ENCODE peak calls at places on chromosomes 11 and 22, in ten cellular contexts. Y is stimulated activated naive CD8-positive, alpha-beta T cell treated with anti-CD3 and anti-CD28 coated beads, Interleukin-15, Interleukin-2, amounts not matched to agents 100 U/mL and 50 U/mL, for 24 hours; Q is activated T-cell treated with anti-CD3 and anti-CD28 coated beads for 4 hours; Z is activated CD8-positive, alpha-beta memory T cell treated with anti-CD3 and anti-CD28 coated beads for 4 hours; J is NCI-H1436; L is mucosa of gallbladder; D is Calu3; U is activated gamma-delta T cell; I is stimulated activated CD4-positive, alpha-beta T cell treated with anti-CD3 and anti-CD28 coated beads, Interleukin-4, amount 100 ng/mL, for 4 hours; E is lower leg skin. G is an unnamed sample.

GRCh38 chr11:255176-255575 is 18.4 kb downstream of the PSMD13 start:
- DNase-seq in J (no peak), Q (no peak), Y (no peak), E (no peak), U (no peak), L (no peak), I (no peak), D (no peak), Z (no peak), G (no peak)

GRCh38 chr11:23022854-23023253 is 162.6 kb upstream of the CCDC179 start:
- DNase-seq in I (no peak), Z (no peak), L (no peak), Y (no peak), U (no peak), Q (no peak), E (no peak), D (no peak), J (no peak), G (no peak)

GRCh38 chr11:3341298-3341697 is 37.6 kb downstream of the ZNF195 start:
- DNase-seq in Z (peak; percentile 22), Q (peak; percentile 58), E (peak; percentile 34), I (peak; percentile 38), D (peak; percentile 26), L (peak; percentile 63), J (no peak), Y (peak; percentile 78), U (no peak), G (peak; percentile 29)

GRCh38 chr22:43173976-43174720 is 12.8 kb downstream of the TTLL12 start:
- DNase-seq in Z (no peak), L (no peak), Q (no peak), I (no peak), E (no peak), U (no peak), Y (no peak), J (no peak), D (no peak), G (no peak)

GRCh38 chr22:21038405-21038804 is 6.0 kb upstream of the SLC7A4 start:
- DNase-seq in Y (no peak), J (no peak), I (no peak), Q (no peak), L (no peak), D (no peak), E (no peak), Z (no peak), U (no peak), G (no peak)

GRCh38 chr11:119995730-119996491 is 142.0 kb downstream of the TRIM29 start:
- DNase-seq in Q (no peak), E (no peak), L (no peak), I (no peak), Z (no peak), D (no peak), J (no peak), Y (no peak), U (no peak), G (no peak)

GRCh38 chr22:31289335-31289734 is 3.0 kb downstream of the PIK3IP1 start:
- DNase-seq in Q (no peak), L (no peak), I (no peak), D (no peak), E (no peak), Y (no peak), J (peak; percentile 24), U (no peak), Z (no peak), G (no peak)

GRCh38 chr11:79439893-79440450 is 858 bp downstream of the TENM4 start:
- DNase-seq in D (no peak), Y (no peak), Z (no peak), I (no peak), Q (no peak), E (no peak), U (no peak), L (no peak), J (no peak), G (no peak)

GRCh38 chr11:112219476-112220232 is 6.6 kb upstream of the PTS start:
- DNase-seq in D (peak; percentile 33), E (peak; percentile 50), J (peak; percentile 65), Z (peak; percentile 6), Q (peak; percentile 33), Y (peak; percentile 18), L (peak; percentile 62), I (peak; percentile 11), U (no peak), G (peak; percentile 26)

GRCh38 chr11:9137293-9138132 is 46.1 kb upstream of the SCUBE2 start:
- DNase-seq in J (peak; percentile 70), E (peak; percentile 75), Z (peak; percentile 27), D (peak; percentile 81), I (peak; percentile 58), U (peak; percentile 19), Q (peak; percentile 56), Y (peak; percentile 73), L (peak; percentile 71), G (peak; percentile 53)

GRCh38 chr22:45763236-45763624 is 91.6 kb downstream of the ATXN10 start:
- DNase-seq in D (no peak), Z (no peak), I (no peak), L (no peak), J (no peak), E (no peak), Y (no peak), U (no peak), Q (no peak), G (no peak)

GRCh38 chr11:73141309-73142127 is 600 bp downstream of the FCHSD2 start:
- DNase-seq in Z (no peak), U (peak; percentile 65), D (peak; percentile 52), J (peak; percentile 59), E (peak; percentile 53), L (peak; percentile 64), Q (peak; percentile 35), Y (peak; percentile 73), I (peak; percentile 38), G (peak; percentile 49)

GRCh38 chr22:28002863-28003565 is 84.0 kb upstream of the PITPNB start:
- DNase-seq in U (no peak), J (no peak), Z (no peak), D (no peak), Y (no peak), L (no peak), E (no peak), Q (no peak), I (no peak), G (no peak)

GRCh38 chr11:26749927-26750326 is 28.1 kb upstream of the SLC5A12 start:
- DNase-seq in U (no peak), Z (no peak), E (no peak), J (no peak), Q (no peak), Y (no peak), D (no peak), I (no peak), L (no peak), G (no peak)

GRCh38 chr22:49297286-49297870 is 530.3 kb downstream of the BRD1 start:
- DNase-seq in L (peak; percentile 4), Y (no peak), Q (no peak), Z (no peak), U (no peak), E (no peak), D (no peak), J (no peak), I (no peak), G (no peak)

GRCh38 chr11:104663190-104664140 is 234.8 kb downstream of the CASP12 start:
- DNase-seq in J (no peak), Z (no peak), L (no peak), I (no peak), Y (no peak), D (no peak), E (no peak), Q (no peak), U (no peak), G (no peak)